ENCODE peak calls at places on chromosomes 2 and 18, in six cellular contexts. D is fibroblast of the conjunctiva; F is NCI-H1436; Q is LoVo; N is stimulated activated CD8-positive, alpha-beta memory T cell treated with anti-CD3 and anti-CD28 coated beads, Interleukin-4, amount 100 ng/mL, for 4 hours; B is cardiac muscle cell. W is an unnamed sample.

GRCh38 chr18:12598181-12598921 is 59.6 kb downstream of the SPIRE1 start:
- DNase-seq in D (peak), F (no peak), Q (no peak), N (no peak), B (peak), W (no peak)

GRCh38 chr2:190718652-190719526 is 70.0 kb downstream of the NAB1 start:
- DNase-seq in D (no peak), F (no peak), Q (peak), N (peak), B (peak), W (no peak)

GRCh38 chr2:111663471-111663951 is 220.5 kb downstream of the ANAPC1 start:
- DNase-seq in D (no peak), F (no peak), Q (no peak), N (no peak), B (no peak), W (no peak)

GRCh38 chr2:60641866-60642788 is 88.7 kb upstream of the BCL11A start:
- DNase-seq in D (peak), F (peak), Q (peak), N (no peak), B (peak), W (peak)

GRCh38 chr2:195251221-195251620 is 405.8 kb upstream of the SLC39A10 start:
- DNase-seq in D (no peak), F (no peak), Q (no peak), N (no peak), B (no peak), W (no peak)

GRCh38 chr2:196927318-196928225 is 1.1 kb upstream of the PGAP1 start:
- DNase-seq in D (peak), F (peak), Q (no peak), N (peak), B (no peak), W (peak)

GRCh38 chr2:47008381-47009280 is 93.0 kb upstream of the MCFD2 start:
- DNase-seq in D (peak), F (peak), Q (no peak), N (no peak), B (peak), W (no peak)

GRCh38 chr2:154462634-154463033 is 235.9 kb upstream of the KCNJ3 start:
- DNase-seq in D (no peak), F (no peak), Q (no peak), N (no peak), B (no peak), W (no peak)

GRCh38 chr2:127508621-127509034 is 17.7 kb downstream of the IWS1 start:
- DNase-seq in D (peak), F (peak), Q (peak), N (no peak), B (peak), W (no peak)

GRCh38 chr2:120432293-120432975 is 86.5 kb downstream of the INHBB start:
- DNase-seq in D (no peak), F (no peak), Q (no peak), N (no peak), B (no peak), W (no peak)

GRCh38 chr2:46331099-46331766 is 34.0 kb downstream of the EPAS1 start:
- DNase-seq in D (no peak), F (no peak), Q (no peak), N (no peak), B (no peak), W (no peak)

GRCh38 chr18:24741961-24742738 is 281.7 kb downstream of the HRH4 start:
- DNase-seq in D (no peak), F (no peak), Q (no peak), N (no peak), B (no peak), W (no peak)

GRCh38 chr2:129187379-129187778 is 792.1 kb upstream of the RAB6C start:
- DNase-seq in D (no peak), F (no peak), Q (no peak), N (no peak), B (no peak), W (no peak)

GRCh38 chr2:54891901-54892300 is 158.3 kb downstream of the RTN4 start:
- DNase-seq in D (no peak), F (no peak), Q (no peak), N (no peak), B (no peak), W (no peak)

GRCh38 chr2:232871418-232871834 is 1.4 kb downstream of the SNORC start:
- DNase-seq in D (no peak), F (no peak), Q (no peak), N (no peak), B (no peak), W (no peak)

GRCh38 chr2:204477358-204477950 is 67.8 kb upstream of the PARD3B start:
- DNase-seq in D (no peak), F (no peak), Q (no peak), N (no peak), B (no peak), W (no peak)

W was measured in MM.1S.